ENCODE peak calls at places on chromosome 11, in four cellular contexts. V is heart right ventricle, Y is neural progenitor cell, J is psoas muscle. H is an unnamed sample.

GRCh38 chr11:27388001-27388400 is 25.0 kb upstream of the CCDC34 start:
- DNase-seq in J (no peak), V (no peak), Y (no peak), H (no peak)

GRCh38 chr11:109112748-109113378 is 309.1 kb upstream of the C11orf87 start:
- DNase-seq in Y (no peak), J (no peak), V (no peak), H (no peak)

GRCh38 chr11:2708757-2709281 is 9.0 kb upstream of the KCNQ1OT1 start:
- DNase-seq in Y (no peak), J (peak; percentile 49), V (no peak), H (no peak)

GRCh38 chr11:131370090-131370751 is at the start of gene NTM:
- DNase-seq in Y (peak; percentile 52), J (peak; percentile 68), V (peak; percentile 69), H (no peak)

GRCh38 chr11:102225689-102226562 is 91.4 kb upstream of the BIRC3 start:
- DNase-seq in Y (no peak), V (no peak), J (no peak), H (no peak)

GRCh38 chr11:82176945-82177344 is 556.7 kb downstream of the FAM181B start:
- DNase-seq in Y (no peak), J (no peak), V (no peak), H (no peak)

GRCh38 chr11:72732329-72732728 is 19.9 kb downstream of the ARAP1 start:
- DNase-seq in Y (no peak), J (peak; percentile 60), V (no peak), H (no peak)

GRCh38 chr11:69525516-69526452 is 44.3 kb downstream of the LINC01488 start:
- DNase-seq in Y (no peak), V (no peak), J (no peak), H (no peak)

GRCh38 chr11:81030186-81030585 is 1589.4 kb upstream of the TENM4 start:
- DNase-seq in Y (no peak), V (no peak), J (no peak), H (no peak)

GRCh38 chr11:81036168-81036870 is 1595.5 kb upstream of the TENM4 start:
- DNase-seq in V (no peak), J (no peak), Y (no peak), H (no peak)

GRCh38 chr11:81033779-81034550 is 1593.1 kb upstream of the TENM4 start:
- DNase-seq in J (no peak), Y (no peak), V (peak; percentile 16), H (no peak)
- H3K4me1 ChIP-seq in J (no peaks in the 10 kb centered on the region), Y (no peaks in the 10 kb centered on the region), V (no peaks in the 10 kb centered on the region), H (no peaks in the 10 kb centered on the region)

DNA sequence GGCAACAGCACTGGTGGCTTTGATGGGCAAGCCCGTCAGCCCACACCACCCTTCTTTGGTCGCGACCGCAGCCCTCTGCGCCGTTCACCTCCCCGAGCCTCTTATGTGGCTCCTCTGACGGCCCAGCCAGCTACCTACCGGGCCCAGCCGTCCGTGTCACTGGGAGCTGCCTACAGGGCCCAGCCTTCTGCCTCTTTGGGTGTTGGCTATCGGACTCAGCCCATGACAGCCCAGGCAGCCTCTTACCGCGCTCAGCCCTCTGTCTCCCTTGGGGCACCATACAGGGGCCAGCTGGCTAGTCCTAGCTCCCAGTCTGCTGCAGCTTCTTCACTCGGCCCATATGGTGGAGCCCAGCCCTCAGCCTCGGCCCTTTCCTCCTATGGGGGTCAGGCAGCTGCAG is 8.0 kb downstream of the RBM14 start:
- DNase-seq in J (peak; percentile 56), Y (no peak), V (no peak), H (no peak)
- H3K4me1 ChIP-seq in J (peaks cover 39% of the 10 kb centered on the region), Y (peaks cover 21% of the 10 kb centered on the region), V (peaks cover 62% of the 10 kb centered on the region), H (peaks cover 97% of the 10 kb centered on the region)

GRCh38 chr11:128493570-128493965 is 93.8 kb downstream of the ETS1 start:
- DNase-seq in J (no peak), V (no peak), Y (no peak), H (no peak)
- H3K4me1 ChIP-seq in J (peaks cover 72% of the 10 kb centered on the region), V (peaks cover 99% of the 10 kb centered on the region), Y (peaks cover 11% of the 10 kb centered on the region), H (peaks cover 87% of the 10 kb centered on the region)

DNA sequence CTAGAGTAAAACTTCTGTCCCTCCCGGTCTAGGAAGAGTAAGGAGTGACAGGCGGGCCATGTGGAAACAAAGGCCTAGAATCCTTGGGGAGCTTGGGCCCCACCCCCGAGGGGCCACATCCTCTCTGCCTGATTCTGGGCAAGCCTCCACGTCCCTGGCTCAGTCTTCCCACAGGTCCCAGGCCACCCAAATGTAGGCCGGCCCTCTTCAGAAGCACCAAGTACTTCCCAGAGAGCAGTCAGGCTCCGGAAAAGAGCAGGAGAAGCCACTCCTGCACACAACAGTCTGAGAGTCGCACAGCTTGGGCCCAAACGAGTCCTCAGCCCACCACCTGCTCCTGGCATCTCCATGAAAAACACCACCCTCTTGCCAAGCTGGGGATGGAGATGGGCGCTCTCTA is 15.5 kb downstream of the EHD1 start:
- DNase-seq in V (peak; percentile 82), Y (no peak), J (peak; percentile 72), H (no peak)
- H3K4me1 ChIP-seq in V (peaks cover 93% of the 10 kb centered on the region), Y (peaks cover 37% of the 10 kb centered on the region), J (peaks cover 81% of the 10 kb centered on the region), H (peaks cover 100% of the 10 kb centered on the region)

DNA sequence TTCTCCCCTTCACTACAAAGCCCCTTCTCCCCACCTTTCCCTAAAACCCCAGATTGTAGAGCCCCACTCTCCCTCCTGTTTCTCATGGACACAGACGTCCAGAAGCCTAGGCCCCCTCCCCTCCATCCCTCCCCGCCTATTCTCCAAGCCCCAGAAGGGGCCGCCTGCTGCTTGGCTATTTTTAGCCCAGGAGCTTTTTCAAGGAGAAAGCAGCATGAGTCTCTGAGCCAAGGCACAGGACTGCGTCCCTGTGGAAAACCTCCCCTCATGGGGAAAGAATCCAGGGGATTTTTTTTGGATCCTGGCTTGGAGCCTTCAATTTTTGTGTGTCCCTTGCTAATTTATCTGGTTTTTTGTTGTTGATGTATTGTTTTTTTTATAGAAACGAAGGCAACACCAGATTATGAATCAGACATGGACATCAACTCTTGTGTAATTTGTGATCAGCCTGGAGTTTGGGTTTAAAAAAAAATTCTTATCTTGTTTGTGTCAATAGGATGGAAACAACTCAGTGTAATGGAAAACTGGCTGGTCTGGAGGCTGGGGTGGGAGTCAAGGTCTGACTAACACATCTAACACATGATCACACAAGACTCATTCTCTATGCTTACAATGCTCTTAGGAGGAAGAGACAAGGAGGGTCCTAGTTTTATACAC is 17.4 kb upstream of the ACCSL start:
- DNase-seq in Y (peak; percentile 78), V (peak; percentile 70), J (no peak), H (peak; percentile 79)
- H3K4me1 ChIP-seq in Y (peaks cover 38% of the 10 kb centered on the region), V (peaks cover 42% of the 10 kb centered on the region), J (peaks cover 8% of the 10 kb centered on the region), H (peaks cover 32% of the 10 kb centered on the region)

GRCh38 chr11:134999490-135000066 is 587.5 kb upstream of the B3GAT1 start:
- DNase-seq in Y (peak; percentile 68), V (no peak), J (no peak), H (peak; percentile 72)

GRCh38 chr11:134997652-134998320 is 585.7 kb upstream of the B3GAT1 start:
- DNase-seq in V (no peak), Y (no peak), J (no peak), H (peak; percentile 89)

GRCh38 chr11:134995746-134996145 is 583.7 kb upstream of the B3GAT1 start:
- DNase-seq in Y (peak; percentile 40), V (no peak), J (no peak), H (no peak)

GRCh38 chr11:134993691-134994243 is 581.7 kb upstream of the B3GAT1 start:
- DNase-seq in J (no peak), V (no peak), Y (no peak), H (peak; percentile 83)

DNA sequence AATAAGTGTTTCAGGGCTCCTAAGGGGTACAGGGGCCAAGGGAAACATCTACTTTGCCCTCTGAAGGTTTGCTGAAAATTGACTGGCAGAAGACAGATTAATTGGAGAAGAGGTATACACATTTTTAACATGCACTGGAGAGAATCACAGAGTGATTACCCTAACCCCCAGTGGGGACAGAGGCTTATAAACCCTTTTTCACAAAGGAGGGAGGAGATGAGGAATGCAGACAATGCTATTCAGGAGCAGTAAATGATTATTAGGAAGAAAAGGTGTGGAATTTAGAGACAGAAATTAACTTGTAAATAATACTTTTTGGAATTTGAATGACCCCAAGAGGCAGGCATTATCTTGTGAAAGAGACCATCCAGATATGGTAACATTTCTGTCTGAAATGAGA is 582.4 kb upstream of the B3GAT1 start:
- DNase-seq in J (no peak), Y (peak; percentile 72), V (no peak), H (no peak)
- H3K4me1 ChIP-seq in J (no peaks in the 10 kb centered on the region), Y (peaks cover 47% of the 10 kb centered on the region), V (peaks cover 7% of the 10 kb centered on the region), H (peaks cover 7% of the 10 kb centered on the region)

DNA sequence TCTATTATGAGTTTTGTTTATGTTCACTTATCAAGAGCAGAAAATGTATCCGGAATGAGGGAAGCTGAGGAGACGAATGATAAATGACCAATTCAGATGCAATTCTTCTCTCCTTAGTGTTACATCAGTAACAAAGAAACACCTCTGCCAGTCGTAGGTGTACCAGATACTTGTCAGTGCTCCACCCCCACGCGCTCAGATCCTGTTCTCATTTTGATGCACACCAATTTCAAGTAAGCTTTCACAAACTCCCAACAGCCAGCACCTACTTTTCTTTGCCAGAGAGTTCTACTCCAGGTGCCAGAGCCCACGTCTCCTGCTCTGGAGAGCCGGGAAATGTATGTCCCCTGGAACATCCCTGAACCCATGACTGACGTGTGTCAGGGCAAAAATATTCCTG is 43.7 kb downstream of the OR8B12 start:
- DNase-seq in Y (no peak), V (no peak), J (no peak), H (no peak)
- H3K4me1 ChIP-seq in Y (no peaks in the 10 kb centered on the region), V (no peaks in the 10 kb centered on the region), J (no peaks in the 10 kb centered on the region), H (no peaks in the 10 kb centered on the region)

GRCh38 chr11:119024430-119025098 is 6.0 kb downstream of the TRAPPC4 start:
- DNase-seq in J (no peak), V (peak; percentile 32), Y (no peak), H (no peak)

GRCh38 chr11:119025099-119025473 is 5.6 kb downstream of the SLC37A4 start:
- DNase-seq in Y (no peak), J (no peak), V (no peak), H (no peak)

GRCh38 chr11:119026970-119027369 is 3.7 kb downstream of the SLC37A4 start:
- DNase-seq in Y (no peak), V (no peak), J (no peak), H (no peak)

GRCh38 chr11:119027561-119028345 is 2.9 kb downstream of the SLC37A4 start:
- DNase-seq in Y (no peak), V (no peak), J (peak; percentile 74), H (no peak)

DNA sequence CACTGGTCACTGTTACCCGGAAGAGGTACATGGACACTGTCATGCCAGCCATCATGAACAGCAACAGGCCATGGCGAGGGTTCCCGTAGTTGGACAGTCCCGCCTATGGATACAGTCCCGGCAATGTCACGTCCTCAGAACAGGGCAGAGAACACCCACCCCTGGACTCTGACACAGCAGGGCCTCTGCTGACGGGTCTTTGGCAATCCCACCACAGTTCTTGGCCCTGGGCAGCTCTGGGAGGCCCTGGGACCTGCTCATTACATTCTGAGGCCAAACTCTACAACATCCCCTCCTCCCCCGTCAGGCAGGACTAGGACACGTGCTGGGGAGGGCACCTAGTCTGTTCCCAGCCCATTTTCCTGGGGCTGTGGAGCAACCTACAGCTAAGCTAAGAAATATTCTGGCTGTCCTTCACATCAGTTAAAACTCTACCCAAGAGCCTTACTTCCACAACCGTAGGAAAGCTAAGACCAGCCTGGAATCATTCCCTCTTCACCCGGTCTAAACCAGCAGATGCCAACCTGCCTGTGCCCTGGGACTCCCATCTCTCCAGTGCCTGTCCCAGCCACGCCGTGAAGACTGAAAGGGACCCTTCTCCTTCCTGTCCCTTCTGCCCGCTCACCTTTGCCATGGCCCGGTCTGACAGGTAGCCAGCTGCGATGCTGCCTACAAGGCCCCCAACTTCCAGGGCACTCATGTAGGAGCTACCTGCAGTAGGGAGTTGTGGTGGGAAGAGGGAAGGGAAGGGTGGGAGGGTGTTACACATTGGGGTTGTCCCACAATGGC is 4.5 kb downstream of the SLC37A4 start:
- DNase-seq in Y (no peak), J (no peak), V (no peak), H (no peak)
- H3K4me1 ChIP-seq in Y (peaks cover 10% of the 10 kb centered on the region), J (peaks cover 76% of the 10 kb centered on the region), V (peaks cover 44% of the 10 kb centered on the region), H (peaks cover 35% of the 10 kb centered on the region)